ENCODE peak calls at places on chromosomes 13 and 19, in nine cellular contexts. L, O, T, V, I, P, M, U and E are unnamed samples.

GRCh38 chr13:76875256-76875655 is 10.9 kb downstream of the KCTD12 start:
- DNase-seq in L (no peak), O (no peak), T (no peak), V (no peak), I (no peak), P (no peak), M (no peak), U (no peak), E (no peak)

GRCh38 chr19:47081095-47081494 is 32.5 kb downstream of the ZC3H4 start:
- DNase-seq in L (no peak), O (no peak), T (no peak), V (no peak), I (no peak), P (no peak), M (no peak), U (no peak), E (no peak)

GRCh38 chr13:107157272-107157671 is 589.3 kb upstream of the ARGLU1 start:
- DNase-seq in L (no peak), O (peak; percentile 1), T (no peak), V (no peak), I (no peak), P (no peak), M (no peak), U (no peak), E (no peak)

GRCh38 chr13:100334209-100334608 is 245.3 kb downstream of the PCCA start:
- DNase-seq in L (no peak), O (no peak), T (no peak), V (no peak), I (no peak), P (no peak), M (no peak), U (no peak), E (no peak)

GRCh38 chr19:7942981-7943443 is 454 bp downstream of the TIMM44 start:
- DNase-seq in L (no peak), O (no peak), T (no peak), V (no peak), I (no peak), P (no peak), M (no peak), U (no peak), E (no peak)

GRCh38 chr13:78228940-78229339 is 310.3 kb upstream of the EDNRB start:
- DNase-seq in L (no peak), O (no peak), T (no peak), V (no peak), I (no peak), P (no peak), M (no peak), U (no peak), E (no peak)

GRCh38 chr19:3968556-3969434 is 2.1 kb downstream of the DAPK3 start:
- DNase-seq in L (no peak), O (peak; percentile 100), T (peak; percentile 86), V (no peak), I (peak; percentile 84), P (peak; percentile 98), M (peak; percentile 93), U (no peak), E (peak; percentile 96)

GRCh38 chr19:13134626-13135025 is 15.5 kb downstream of the STX10 start:
- DNase-seq in L (no peak), O (no peak), T (no peak), V (no peak), I (no peak), P (no peak), M (no peak), U (no peak), E (no peak)

GRCh38 chr13:31431722-31432137 is 232.0 kb downstream of the B3GLCT start:
- DNase-seq in L (no peak), O (peak; percentile 28), T (peak; percentile 76), V (peak; percentile 30), I (peak; percentile 48), P (peak; percentile 6), M (no peak), U (no peak), E (peak; percentile 65)

GRCh38 chr13:49240017-49240416 is 7.7 kb upstream of the CDADC1 start:
- DNase-seq in L (no peak), O (peak; percentile 46), T (no peak), V (no peak), I (no peak), P (peak; percentile 28), M (no peak), U (no peak), E (no peak)

GRCh38 chr13:36981156-36981743 is 17.9 kb downstream of the ALG5 start:
- DNase-seq in L (no peak), O (peak; percentile 79), T (no peak), V (no peak), I (no peak), P (no peak), M (no peak), U (no peak), E (no peak)

GRCh38 chr19:33390908-33391630 is 17.6 kb downstream of the CEBPG start:
- DNase-seq in L (no peak), O (no peak), T (no peak), V (no peak), I (no peak), P (no peak), M (peak; percentile 73), U (no peak), E (no peak)

GRCh38 chr13:20998649-20999415 is 62.6 kb downstream of the LATS2 start:
- DNase-seq in L (no peak), O (no peak), T (no peak), V (no peak), I (no peak), P (no peak), M (no peak), U (no peak), E (peak; percentile 57)

GRCh38 chr19:42683917-42684513 is 56.3 kb downstream of the PSG3 start:
- DNase-seq in L (no peak), O (peak; percentile 31), T (peak; percentile 25), V (no peak), I (no peak), P (peak; percentile 18), M (no peak), U (no peak), E (no peak)

GRCh38 chr13:54637377-54637776 is 1608.8 kb downstream of the OLFM4 start:
- DNase-seq in L (no peak), O (no peak), T (no peak), V (no peak), I (no peak), P (no peak), M (no peak), U (no peak), E (no peak)

GRCh38 chr13:109567315-109567714 is 219.1 kb downstream of the IRS2 start:
- DNase-seq in L (no peak), O (no peak), T (no peak), V (no peak), I (no peak), P (no peak), M (no peak), U (no peak), E (no peak)

GRCh38 chr13:42971670-42972355 is 20.2 kb downstream of the EPSTI1 start:
- DNase-seq in L (no peak), O (peak; percentile 26), T (no peak), V (no peak), I (no peak), P (no peak), M (no peak), U (no peak), E (no peak)

GRCh38 chr13:66210677-66211076 is 1019.5 kb downstream of the PCDH9 start:
- DNase-seq in L (no peak), O (peak; percentile 91), T (no peak), V (no peak), I (no peak), P (peak; percentile 27), M (no peak), U (no peak), E (no peak)

GRCh38 chr13:106477303-106477702 is 58.2 kb downstream of the EFNB2 start:
- DNase-seq in L (no peak), O (no peak), T (no peak), V (no peak), I (no peak), P (no peak), M (no peak), U (no peak), E (no peak)

GRCh38 chr19:34786236-34786635 is 13.2 kb upstream of the ZNF599 start:
- DNase-seq in L (no peak), O (no peak), T (no peak), V (no peak), I (no peak), P (no peak), M (no peak), U (no peak), E (no peak)

DNA sequence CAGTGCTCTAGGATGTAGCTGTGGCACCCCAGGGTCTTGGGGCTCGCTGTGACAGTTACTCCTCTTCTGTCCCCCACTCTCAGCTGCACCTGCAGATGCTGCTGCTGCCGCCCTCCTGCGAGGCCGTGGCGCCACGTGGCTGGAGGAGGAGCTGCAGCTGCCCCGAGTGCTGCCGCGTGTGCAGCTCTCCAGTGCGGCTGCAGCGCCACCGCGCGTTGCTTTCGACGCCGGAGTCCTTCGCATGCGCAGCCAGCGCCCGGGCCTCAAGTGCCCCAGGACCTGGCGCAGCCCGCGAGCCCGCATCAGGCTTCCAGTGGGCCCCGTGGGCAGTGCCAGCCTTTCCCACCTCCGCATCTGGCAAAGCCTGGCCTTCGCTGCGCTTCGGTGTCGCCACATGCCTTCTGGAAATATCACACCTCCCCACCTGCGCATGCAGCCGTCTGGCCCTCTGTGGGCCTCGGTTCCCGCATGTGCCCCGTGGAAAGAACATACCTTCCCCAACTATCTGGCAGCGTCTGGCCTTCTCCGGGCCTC is 692 bp upstream of the ZNF580 start:
- DNase-seq in L (no peak), O (peak; percentile 68), T (peak; percentile 35), V (peak; percentile 76), I (peak; percentile 78), P (peak; percentile 71), M (peak; percentile 91), U (peak; percentile 94), E (peak; percentile 90)
- H3K4me1 ChIP-seq in L (peaks cover 67% of the 10 kb centered on the region), O (peaks cover 21% of the 10 kb centered on the region), T (peaks cover 91% of the 10 kb centered on the region), V (peaks cover 75% of the 10 kb centered on the region), I (peaks cover 57% of the 10 kb centered on the region), P (no peaks in the 10 kb centered on the region), M (peaks cover 3% of the 10 kb centered on the region), U (peaks cover 100% of the 10 kb centered on the region), E (peaks cover 15% of the 10 kb centered on the region)

GRCh38 chr13:29567411-29567810 is 28.1 kb downstream of the SLC7A1 start:
- DNase-seq in L (no peak), O (no peak), T (no peak), V (no peak), I (no peak), P (peak; percentile 86), M (no peak), U (no peak), E (no peak)
- H3K4me1 ChIP-seq in L (peaks cover 8% of the 10 kb centered on the region), O (peaks cover 10% of the 10 kb centered on the region), T (peaks cover 13% of the 10 kb centered on the region), V (peaks cover 15% of the 10 kb centered on the region), I (no peaks in the 10 kb centered on the region), P (peaks cover 42% of the 10 kb centered on the region), M (no peaks in the 10 kb centered on the region), U (peaks cover 6% of the 10 kb centered on the region), E (no peaks in the 10 kb centered on the region)

DNA sequence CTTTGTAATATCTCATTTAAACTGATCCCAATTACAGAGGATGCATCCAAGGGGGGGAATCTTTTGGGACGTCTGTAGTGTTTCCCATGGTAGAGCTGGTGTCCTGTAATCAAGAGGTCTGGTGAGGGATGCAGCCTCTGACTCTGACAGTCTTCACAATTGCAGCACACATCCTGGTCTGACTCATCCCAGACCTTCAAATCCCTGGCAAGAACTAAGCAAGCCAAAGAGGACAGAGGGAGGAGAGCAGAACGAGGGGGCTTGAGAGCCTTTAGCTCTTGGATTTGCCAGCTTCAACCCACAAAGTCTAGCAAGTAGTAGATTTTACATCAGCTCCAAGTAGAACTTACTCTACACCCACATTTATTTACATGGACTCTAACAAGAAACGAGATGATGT is 17.3 kb upstream of the FCGBP start:
- DNase-seq in L (no peak), O (peak; percentile 61), T (no peak), V (no peak), I (no peak), P (peak; percentile 48), M (no peak), U (no peak), E (no peak)
- H3K4me1 ChIP-seq in L (no peaks in the 10 kb centered on the region), O (no peaks in the 10 kb centered on the region), T (no peaks in the 10 kb centered on the region), V (no peaks in the 10 kb centered on the region), I (no peaks in the 10 kb centered on the region), P (no peaks in the 10 kb centered on the region), M (no peaks in the 10 kb centered on the region), U (peaks cover 81% of the 10 kb centered on the region), E (no peaks in the 10 kb centered on the region)

GRCh38 chr19:2268861-2269243 is 12.6 kb upstream of the JSRP1 start:
- DNase-seq in L (no peak), O (no peak), T (no peak), V (no peak), I (no peak), P (no peak), M (no peak), U (no peak), E (no peak)
- H3K4me1 ChIP-seq in L (peaks cover 27% of the 10 kb centered on the region), O (peaks cover 14% of the 10 kb centered on the region), T (peaks cover 52% of the 10 kb centered on the region), V (peaks cover 37% of the 10 kb centered on the region), I (peaks cover 38% of the 10 kb centered on the region), P (no peaks in the 10 kb centered on the region), M (no peaks in the 10 kb centered on the region), U (peaks cover 82% of the 10 kb centered on the region), E (no peaks in the 10 kb centered on the region)